ENCODE peak calls at places on chromosomes 12 and 14, in eight cellular contexts. K, N, D, Z, Y, M, G and B are unnamed samples.

GRCh38 chr14:89841855-89842254 is 112.7 kb downstream of the EFCAB11 start:
- DNase-seq in D (no peak), M (no peak), K (no peak), N (no peak), Y (no peak), G (no peak), Z (no peak), B (no peak)

GRCh38 chr12:27015730-27016076 is 1.5 kb upstream of the TM7SF3 start:
- DNase-seq in G (no peak), K (no peak), D (peak; percentile 69), Z (peak; percentile 34), N (peak; percentile 18), M (peak; percentile 64), Y (no peak), B (no peak)

GRCh38 chr12:124862768-124863408 is 776 bp downstream of the SCARB1 start:
- DNase-seq in D (peak; percentile 41), M (no peak), G (no peak), K (no peak), Y (no peak), N (no peak), Z (peak; percentile 23), B (peak; percentile 30)

GRCh38 chr12:73599268-73599667 is 938.4 kb upstream of the ATXN7L3B start:
- DNase-seq in K (no peak), D (no peak), G (no peak), N (no peak), M (no peak), Y (no peak), Z (no peak), B (no peak)

GRCh38 chr14:71399057-71399487 is 491.8 kb downstream of the PCNX1 start:
- DNase-seq in M (peak; percentile 45), G (no peak), Z (peak; percentile 29), N (no peak), Y (no peak), D (peak; percentile 26), K (no peak), B (no peak)

GRCh38 chr14:21694425-21694824 is 20.8 kb upstream of the OR4E1 start:
- DNase-seq in Z (no peak), K (no peak), M (no peak), D (no peak), Y (no peak), G (no peak), N (no peak), B (no peak)

GRCh38 chr14:75934998-75935628 is 46.7 kb downstream of the TGFB3 start:
- DNase-seq in Z (no peak), N (no peak), M (no peak), K (no peak), G (no peak), Y (no peak), D (no peak), B (no peak)

GRCh38 chr14:34220921-34221320 is 241.1 kb downstream of the SPTSSA start:
- DNase-seq in D (no peak), G (no peak), K (no peak), M (no peak), Y (no peak), Z (no peak), N (no peak), B (no peak)

GRCh38 chr12:41967668-41968649 is 176.7 kb downstream of the GXYLT1 start:
- DNase-seq in D (no peak), G (no peak), Y (no peak), N (peak; percentile 86), K (no peak), M (no peak), Z (peak; percentile 88), B (no peak)

GRCh38 chr14:37584211-37585100 is 10.6 kb downstream of the FOXA1 start:
- DNase-seq in D (no peak), K (peak; percentile 73), G (no peak), Z (no peak), Y (peak; percentile 54), N (no peak), M (no peak), B (peak; percentile 13)
- H3K4me3 ChIP-seq in D (no peak overlapping the region), K (peak overlapping the region; percentile 30), G (peak overlapping the region; percentile 39), Z (no peak overlapping the region), Y (no peak overlapping the region), N (no peak overlapping the region), M (no peak overlapping the region), B (no peak overlapping the region)

GRCh38 chr14:61559641-61560201 is 135.6 kb upstream of the HIF1A start:
- DNase-seq in D (no peak), N (no peak), M (no peak), Y (no peak), Z (no peak), G (no peak), K (no peak), B (no peak)
- H3K4me1 ChIP-seq in D (peaks cover 68% of the 10 kb centered on the region), N (peaks cover 61% of the 10 kb centered on the region), M (no peaks in the 10 kb centered on the region), Y (peaks cover 56% of the 10 kb centered on the region), Z (peaks cover 52% of the 10 kb centered on the region), G (peaks cover 62% of the 10 kb centered on the region), K (peaks cover 62% of the 10 kb centered on the region), B (peaks cover 61% of the 10 kb centered on the region)

GRCh38 chr14:72521045-72521444 is 372.9 kb downstream of the DPF3 start:
- DNase-seq in D (no peak), Y (no peak), N (no peak), G (no peak), K (no peak), Z (no peak), M (no peak), B (no peak)

GRCh38 chr14:72518809-72519377 is 375.0 kb downstream of the DPF3 start:
- DNase-seq in N (peak; percentile 39), M (peak; percentile 40), G (no peak), K (no peak), D (no peak), Z (peak; percentile 59), Y (no peak), B (no peak)

GRCh38 chr14:72517736-72518135 is 376.2 kb downstream of the DPF3 start:
- DNase-seq in N (no peak), Y (no peak), M (no peak), K (no peak), D (peak; percentile 36), G (no peak), Z (no peak), B (no peak)

GRCh38 chr14:72516936-72517408 is 376.9 kb downstream of the DPF3 start:
- DNase-seq in N (peak; percentile 61), D (peak; percentile 85), Y (no peak), M (peak; percentile 76), K (no peak), G (peak; percentile 62), Z (peak; percentile 77), B (peak; percentile 68)

DNA sequence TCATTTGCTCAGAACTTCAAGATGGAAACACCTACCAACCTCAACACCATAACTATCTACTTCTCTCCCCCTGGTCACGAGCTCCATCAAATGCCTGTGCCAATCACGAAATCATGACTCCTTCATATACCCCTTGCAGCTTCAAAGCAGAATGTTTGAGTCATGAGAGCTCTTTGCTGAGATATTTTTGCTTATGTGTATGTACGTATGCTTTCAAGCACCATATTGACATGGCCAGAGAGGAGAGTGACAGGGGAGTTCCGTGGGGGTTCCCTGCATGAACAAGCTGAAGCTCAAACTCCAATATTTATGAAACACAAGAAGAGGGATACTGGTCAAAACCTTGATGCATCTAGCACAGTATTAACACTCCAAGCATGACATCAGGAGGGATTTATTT is 374.4 kb downstream of the DPF3 start:
- DNase-seq in D (no peak), N (no peak), Y (no peak), M (no peak), K (no peak), G (no peak), Z (no peak), B (no peak)
- H3K4me3 ChIP-seq in D (no peak overlapping the region), N (no peak overlapping the region), Y (no peak overlapping the region), M (peak overlapping the region; percentile 45), K (no peak overlapping the region), G (no peak overlapping the region), Z (no peak overlapping the region), B (no peak overlapping the region)

DNA sequence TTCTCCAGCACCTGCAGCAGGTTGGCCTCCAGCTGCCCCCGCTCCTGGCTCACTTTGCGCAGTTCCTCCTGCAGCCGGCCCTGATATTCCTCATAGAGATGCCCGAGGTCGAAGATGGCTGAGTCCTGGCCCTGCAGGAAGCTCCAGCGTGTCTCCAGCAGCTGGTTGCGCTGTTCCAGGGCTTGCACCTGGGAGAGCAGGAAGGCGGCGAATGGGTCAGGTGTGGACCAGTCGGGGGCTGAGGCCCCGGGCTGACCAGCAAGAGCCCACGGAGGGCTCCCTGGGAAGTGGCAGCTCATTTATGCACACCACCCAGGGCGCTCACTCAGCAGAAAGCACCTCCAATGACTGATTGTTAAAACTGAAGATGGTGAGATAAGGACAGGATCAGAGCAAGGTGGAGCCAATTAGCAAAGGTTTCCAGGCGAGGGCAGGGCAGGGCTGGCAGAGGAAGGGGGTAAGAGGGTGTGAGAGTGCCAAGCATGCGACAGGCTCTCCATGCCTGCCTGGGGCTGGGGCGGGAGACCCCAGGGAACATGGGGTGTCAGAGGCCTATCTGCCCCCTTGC is 6.3 kb downstream of the KRT80 start:
- DNase-seq in G (no peak), M (no peak), K (no peak), D (no peak), Z (no peak), Y (no peak), N (no peak), B (no peak)
- H3K4me1 ChIP-seq in G (peaks cover 60% of the 10 kb centered on the region), M (no peaks in the 10 kb centered on the region), K (peaks cover 61% of the 10 kb centered on the region), D (peaks cover 38% of the 10 kb centered on the region), Z (peaks cover 68% of the 10 kb centered on the region), Y (peaks cover 50% of the 10 kb centered on the region), N (peaks cover 76% of the 10 kb centered on the region), B (peaks cover 20% of the 10 kb centered on the region)

DNA sequence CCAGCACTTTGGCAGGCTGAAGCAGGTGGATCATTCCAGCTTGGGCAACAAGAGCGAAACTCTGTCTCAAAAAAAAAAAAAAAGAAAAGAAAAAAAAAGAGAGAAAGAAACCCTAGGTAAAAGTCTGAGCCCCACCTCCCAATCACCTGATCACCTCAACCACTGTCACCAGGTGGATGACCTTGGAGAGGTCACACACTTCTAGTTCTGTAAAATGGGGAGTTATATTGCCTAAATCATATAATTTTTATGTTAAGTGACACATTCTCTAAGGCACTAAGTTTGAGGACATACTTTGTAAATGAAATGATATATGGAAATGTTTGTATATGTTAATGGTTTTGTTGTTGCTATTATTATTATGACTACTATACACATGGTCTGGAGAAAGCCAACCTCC is 1.5 kb upstream of the ERBB3 start:
- DNase-seq in N (no peak), M (no peak), K (no peak), Y (no peak), Z (no peak), D (no peak), G (no peak), B (no peak)
- H3K4me3 ChIP-seq in N (no peak overlapping the region), M (no peak overlapping the region), K (peak overlapping the region; percentile 57), Y (no peak overlapping the region), Z (no peak overlapping the region), D (no peak overlapping the region), G (no peak overlapping the region), B (no peak overlapping the region)